ENCODE peak calls at places on chromosome 13, in eight cellular contexts. I is SW 1271, X is GM03348, E is activated gamma-delta T cell, U is endodermal cell, C is cardiac fibroblast, V is EL, O is myocyte. R is an unnamed sample.

GRCh38 chr13:94178625-94179244 is 300.7 kb downstream of the DCT start:
- DNase-seq in E (no peak), I (no peak), X (no peak), C (no peak), U (no peak), O (no peak), V (no peak), R (no peak)

GRCh38 chr13:21164631-21165030 is 11.7 kb downstream of the SKA3 start:
- DNase-seq in U (no peak), E (no peak), O (peak; percentile 18), C (peak; percentile 41), I (no peak), V (peak; percentile 15), X (no peak), R (no peak)

GRCh38 chr13:50685491-50685890 is 158.0 kb downstream of the DLEU7 start:
- DNase-seq in V (no peak), U (no peak), C (peak; percentile 54), X (no peak), I (no peak), O (peak; percentile 86), E (no peak), R (no peak)

GRCh38 chr13:91017031-91017668 is 330.3 kb upstream of the MIR17HG start:
- DNase-seq in I (peak; percentile 52), V (peak; percentile 13), C (peak; percentile 46), U (peak; percentile 87), E (no peak), O (peak; percentile 43), X (peak; percentile 77), R (no peak)

GRCh38 chr13:98691360-98691759 is 61.1 kb downstream of the SLC15A1 start:
- DNase-seq in X (no peak), O (no peak), C (no peak), U (no peak), I (no peak), V (no peak), E (no peak), R (no peak)

GRCh38 chr13:37418490-37418889 is 180.1 kb downstream of the POSTN start:
- DNase-seq in U (no peak), E (no peak), I (no peak), V (no peak), X (no peak), O (no peak), C (peak; percentile 88), R (no peak)

GRCh38 chr13:98173431-98173921 is 3.6 kb downstream of the RNF113B start:
- DNase-seq in C (peak; percentile 95), V (peak; percentile 97), E (no peak), U (peak; percentile 70), X (peak; percentile 77), O (peak; percentile 53), I (no peak), R (no peak)

GRCh38 chr13:53238241-53238640 is 209.6 kb downstream of the OLFM4 start:
- DNase-seq in E (no peak), C (no peak), U (peak; percentile 80), O (no peak), X (no peak), I (no peak), V (no peak), R (no peak)

GRCh38 chr13:71871180-71871754 is 4.3 kb upstream of the DACH1 start:
- DNase-seq in X (no peak), U (no peak), C (no peak), I (no peak), V (no peak), E (no peak), O (no peak), R (no peak)

GRCh38 chr13:66915596-66916185 is 314.4 kb downstream of the PCDH9 start:
- DNase-seq in I (no peak), U (no peak), C (peak; percentile 66), E (no peak), X (no peak), V (peak; percentile 12), O (no peak), R (no peak)

GRCh38 chr13:46666727-46667456 is 113.9 kb downstream of the LRCH1 start:
- DNase-seq in U (peak; percentile 91), X (no peak), V (no peak), O (no peak), I (no peak), C (no peak), E (no peak), R (no peak)

GRCh38 chr13:91601273-91601672 is 202.9 kb downstream of the GPC5 start:
- DNase-seq in E (no peak), V (no peak), O (no peak), X (no peak), I (no peak), C (no peak), U (no peak), R (no peak)

GRCh38 chr13:86020350-86021002 is 221.3 kb upstream of the SLITRK6 start:
- DNase-seq in O (no peak), E (no peak), U (no peak), V (no peak), X (no peak), I (no peak), C (peak; percentile 2), R (no peak)

GRCh38 chr13:42490676-42491075 is 83.3 kb upstream of the TNFSF11 start:
- DNase-seq in C (no peak), O (no peak), V (no peak), I (no peak), E (no peak), X (no peak), U (no peak), R (no peak)

GRCh38 chr13:26062853-26063444 is 11.1 kb upstream of the SHISA2 start:
- DNase-seq in X (peak; percentile 52), V (peak; percentile 43), U (peak; percentile 68), C (peak; percentile 66), O (peak; percentile 81), E (no peak), I (peak; percentile 48), R (no peak)

GRCh38 chr13:64186503-64186902 is 2770.9 kb upstream of the PCDH20 start:
- DNase-seq in X (peak; percentile 9), O (no peak), V (no peak), E (no peak), I (no peak), U (no peak), C (peak; percentile 9), R (no peak)

GRCh38 chr13:41621716-41622508 is 164.6 kb downstream of the RGCC start:
- DNase-seq in E (no peak), I (no peak), U (no peak), X (peak; percentile 31), V (no peak), O (no peak), C (peak; percentile 48), R (no peak)

GRCh38 chr13:99484405-99484981 is 16.8 kb upstream of the TM9SF2 start:
- DNase-seq in I (no peak), V (no peak), C (peak; percentile 84), E (no peak), X (peak; percentile 72), U (no peak), O (peak; percentile 19), R (no peak)

GRCh38 chr13:37869756-37870488 is at the start of gene TRPC4:
- DNase-seq in E (no peak), X (peak; percentile 78), U (peak; percentile 92), O (peak; percentile 89), I (no peak), V (peak; percentile 88), C (peak; percentile 82), R (no peak)

GRCh38 chr13:45456196-45456972 is 8.4 kb upstream of the COG3 start:
- DNase-seq in X (peak; percentile 55), E (no peak), O (peak; percentile 15), V (peak; percentile 55), I (no peak), U (no peak), C (peak; percentile 61), R (no peak)

GRCh38 chr13:28705734-28706133 is 13.0 kb downstream of the SLC46A3 start:
- DNase-seq in C (peak; percentile 36), U (no peak), X (peak; percentile 33), I (no peak), E (no peak), V (no peak), O (no peak), R (no peak)

GRCh38 chr13:41568143-41568989 is 111.0 kb downstream of the RGCC start:
- DNase-seq in I (no peak), E (no peak), V (peak; percentile 21), U (no peak), C (no peak), X (no peak), O (no peak), R (no peak)

GRCh38 chr13:30841161-30841560 is 64.9 kb upstream of the MEDAG start:
- DNase-seq in U (no peak), E (no peak), C (no peak), O (no peak), X (peak; percentile 51), V (no peak), I (no peak), R (no peak)